ENCODE peak calls at places on chromosomes 4 and X, in nine cellular contexts. W is stimulated activated CD4-positive, alpha-beta T cell treated with anti-CD3 and anti-CD28 coated beads, TNF-alpha, amount 100 ng/mL, for 24 hours; X is fibroblast of mammary gland; R is frontal cortex; E is T-helper 1 cell; K is KG1; D is cerebellar cortex; J is aorta; B is AML-193. T is an unnamed sample.

GRCh38 chr4:158850800-158851644 is 82.2 kb downstream of the FNIP2 start:
- DNase-seq in R (peak), J (no peak), B (peak), K (no peak), X (peak), W (no peak), E (no peak), D (peak), T (no peak)

GRCh38 chr4:8048856-8049686 is 109.4 kb upstream of the AFAP1 start:
- DNase-seq in X (no peak), E (no peak), J (no peak), B (no peak), K (no peak), R (no peak), D (no peak), W (no peak), T (no peak)

GRCh38 chrX:134377537-134377936 is 82.4 kb upstream of the HPRT1 start:
- DNase-seq in X (peak), J (no peak), B (peak), E (no peak), K (no peak), W (no peak), D (peak), R (no peak), T (peak)

GRCh38 chr4:7068883-7069282 is 1.0 kb upstream of the GRPEL1 start:
- DNase-seq in R (no peak), B (no peak), D (no peak), K (no peak), W (no peak), J (no peak), X (no peak), E (no peak), T (no peak)

GRCh38 chr4:150582881-150583286 is 933 bp downstream of the MAB21L2 start:
- DNase-seq in K (no peak), E (no peak), B (no peak), R (no peak), J (peak), X (no peak), D (no peak), W (no peak), T (peak)

GRCh38 chrX:72568406-72569092 is 4.1 kb downstream of the HDAC8 start:
- DNase-seq in D (no peak), B (no peak), R (no peak), K (no peak), E (no peak), J (no peak), W (no peak), X (peak), T (peak)

GRCh38 chr4:94732358-94732698 is 25.4 kb upstream of the BMPR1B start:
- DNase-seq in K (no peak), B (no peak), R (no peak), E (no peak), W (no peak), J (no peak), D (no peak), X (no peak), T (no peak)

GRCh38 chr4:90357117-90357710 is 230.0 kb downstream of the CCSER1 start:
- DNase-seq in W (no peak), X (peak), J (no peak), K (peak), E (no peak), R (peak), D (peak), B (peak), T (peak)

GRCh38 chrX:13283968-13284914 is 35.6 kb downstream of the ATXN3L start:
- DNase-seq in D (peak), W (no peak), B (no peak), J (no peak), E (no peak), X (peak), K (no peak), R (no peak), T (no peak)

GRCh38 chrX:1169198-1169597 is 43.3 kb downstream of the CRLF2 start:
- DNase-seq in D (no peak), W (no peak), B (no peak), X (no peak), E (no peak), R (no peak), K (no peak), J (no peak), T (no peak)

GRCh38 chr4:54320826-54321320 is 91.8 kb downstream of the PDGFRA start:
- DNase-seq in J (no peak), E (no peak), B (no peak), R (no peak), X (no peak), D (no peak), K (no peak), W (no peak), T (no peak)

GRCh38 chrX:121642415-121642814 is 595.0 kb downstream of the GLUD2 start:
- DNase-seq in D (no peak), E (no peak), B (no peak), W (no peak), K (no peak), J (no peak), X (peak), R (no peak), T (no peak)

GRCh38 chrX:24954732-24955131 is 61.0 kb downstream of the ARX start:
- DNase-seq in E (no peak), W (no peak), X (no peak), R (no peak), K (no peak), B (no peak), J (no peak), D (no peak), T (no peak)

GRCh38 chrX:69538321-69538876 is 34.3 kb downstream of the NALF2 start:
- DNase-seq in R (peak), K (no peak), X (peak), B (no peak), W (peak), E (peak), J (peak), D (peak), T (peak)

GRCh38 chr4:137124278-137124932 is 407.9 kb downstream of the PCDH18 start:
- DNase-seq in K (no peak), X (peak), R (peak), D (peak), B (peak), W (no peak), E (no peak), J (no peak), T (peak)

GRCh38 chr4:83490876-83491450 is 6.1 kb upstream of the ABRAXAS1 start:
- DNase-seq in E (no peak), D (peak), R (no peak), K (no peak), X (peak), J (no peak), W (no peak), B (peak), T (peak)

GRCh38 chr4:6965329-6965728 is 55.7 kb downstream of the TBC1D14 start:
- DNase-seq in J (no peak), X (no peak), K (no peak), B (no peak), E (no peak), R (no peak), W (no peak), D (peak), T (no peak)

GRCh38 chr4:183821090-183821853 is 83.8 kb upstream of the STOX2 start:
- DNase-seq in K (no peak), W (no peak), E (no peak), J (no peak), X (no peak), R (no peak), B (no peak), D (peak), T (no peak)

GRCh38 chr4:1043658-1044468 is 32.4 kb downstream of the FGFRL1 start:
- DNase-seq in X (peak), W (no peak), D (peak), R (peak), J (peak), K (no peak), B (peak), E (peak), T (peak)

GRCh38 chr4:104901438-104901837 is 245.2 kb upstream of the TET2 start:
- DNase-seq in J (no peak), D (peak), W (no peak), E (no peak), R (peak), K (no peak), B (no peak), X (no peak), T (peak)

GRCh38 chr4:93719552-93719951 is 109.0 kb upstream of the ATOH1 start:
- DNase-seq in X (no peak), D (no peak), E (no peak), J (no peak), R (no peak), B (no peak), W (no peak), K (no peak), T (no peak)

GRCh38 chr4:168374772-168375523 is 56.4 kb upstream of the DDX60 start:
- DNase-seq in X (no peak), W (no peak), K (no peak), D (no peak), J (no peak), B (no peak), E (no peak), R (no peak), T (no peak)

GRCh38 chrX:107826286-107827136 is 845 bp downstream of the MID2 start:
- DNase-seq in E (peak), B (no peak), K (no peak), X (peak), R (peak), D (peak), W (peak), J (peak), T (peak)

GRCh38 chrX:10722804-10723364 is 102.5 kb upstream of the MID1 start:
- DNase-seq in J (no peak), B (peak), E (no peak), W (peak), D (peak), X (peak), K (no peak), R (peak), T (peak)

GRCh38 chr4:1901127-1901526 is 29.9 kb downstream of the NSD2 start:
- DNase-seq in D (no peak), W (no peak), J (peak), B (no peak), X (no peak), E (no peak), R (no peak), K (no peak), T (no peak)

GRCh38 chrX:26889574-26889973 is 573.6 kb downstream of the PPP4R3C start:
- DNase-seq in B (no peak), J (no peak), K (no peak), X (no peak), D (no peak), E (no peak), R (peak), W (no peak), T (no peak)

GRCh38 chr4:2135083-2135482 is 76.0 kb downstream of the NAT8L start:
- DNase-seq in W (no peak), B (no peak), X (peak), R (no peak), J (no peak), K (peak), D (peak), E (no peak), T (peak)

GRCh38 chr4:184538023-184538599 is 63.8 kb upstream of the IRF2 start:
- DNase-seq in K (no peak), W (peak), X (peak), B (peak), R (peak), J (peak), D (peak), E (peak), T (peak)

GRCh38 chrX:124335598-124335997 is 3.1 kb downstream of the TEX13D start:
- DNase-seq in J (no peak), R (no peak), W (no peak), X (no peak), B (no peak), K (no peak), E (no peak), D (no peak), T (no peak)

GRCh38 chr4:38290360-38290759 is 330.2 kb downstream of the PTTG2 start:
- DNase-seq in B (no peak), E (no peak), D (no peak), W (no peak), J (no peak), X (peak), R (no peak), K (no peak), T (peak)

GRCh38 chr4:127540497-127541026 is 92.2 kb upstream of the INTU start:
- DNase-seq in J (no peak), R (no peak), D (no peak), W (no peak), K (no peak), X (no peak), E (no peak), B (no peak), T (no peak)

GRCh38 chr4:26762650-26763049 is 98.0 kb upstream of the STIM2 start:
- DNase-seq in D (no peak), W (no peak), X (peak), J (no peak), B (no peak), R (no peak), K (no peak), E (no peak), T (peak)

GRCh38 chr4:168914095-168914494 is 96.0 kb downstream of the CBR4 start:
- DNase-seq in D (no peak), R (no peak), X (no peak), W (no peak), E (no peak), B (no peak), J (no peak), K (no peak), T (no peak)

GRCh38 chr4:67933755-67934154 is 29.5 kb downstream of the TMPRSS11A start:
- DNase-seq in B (no peak), W (no peak), E (no peak), J (no peak), X (peak), D (no peak), K (no peak), R (no peak), T (peak)

GRCh38 chr4:152045781-152046571 is 285.2 kb upstream of the GATB start:
- DNase-seq in E (no peak), W (no peak), K (no peak), X (no peak), J (no peak), D (no peak), R (no peak), B (no peak), T (peak)